ENCODE peak calls at places on chromosomes 3 and 15, in ten cellular contexts. One of them, this sample, is unnamed.

GRCh38 chr3:149342413-149343340 is 9.2 kb upstream of the TM4SF18 start:
- DNase-seq in cardiac fibroblast: peak
- DNase-seq in glutamatergic neuron: no peak
- DNase-seq in upper lobe of right lung: no peak
- DNase-seq in uterus: no peak
- DNase-seq in fibroblast of villous mesenchyme: peak
- DNase-seq in H1: no peak
- DNase-seq in kidney epithelial cell: peak
- DNase-seq in AG04450: peak
- DNase-seq in HFF-Myc: no peak
- DNase-seq in this sample: no peak

GRCh38 chr15:38017721-38018120 is 83.3 kb downstream of the TMCO5A start:
- DNase-seq in AG04450: no peak
- DNase-seq in H1: no peak
- DNase-seq in glutamatergic neuron: no peak
- DNase-seq in fibroblast of villous mesenchyme: no peak
- DNase-seq in upper lobe of right lung: peak
- DNase-seq in cardiac fibroblast: no peak
- DNase-seq in uterus: no peak
- DNase-seq in HFF-Myc: no peak
- DNase-seq in kidney epithelial cell: no peak
- DNase-seq in this sample: no peak

GRCh38 chr3:187919018-187919417 is 173.8 kb upstream of the BCL6 start:
- DNase-seq in cardiac fibroblast: no peak
- DNase-seq in AG04450: no peak
- DNase-seq in glutamatergic neuron: no peak
- DNase-seq in H1: no peak
- DNase-seq in fibroblast of villous mesenchyme: no peak
- DNase-seq in upper lobe of right lung: no peak
- DNase-seq in HFF-Myc: no peak
- DNase-seq in uterus: no peak
- DNase-seq in kidney epithelial cell: no peak
- DNase-seq in this sample: no peak

GRCh38 chr3:51708216-51708845 is 1.5 kb downstream of the GRM2 start:
- DNase-seq in uterus: no peak
- DNase-seq in H1: no peak
- DNase-seq in cardiac fibroblast: no peak
- DNase-seq in kidney epithelial cell: no peak
- DNase-seq in glutamatergic neuron: no peak
- DNase-seq in fibroblast of villous mesenchyme: no peak
- DNase-seq in HFF-Myc: no peak
- DNase-seq in AG04450: no peak
- DNase-seq in upper lobe of right lung: peak
- DNase-seq in this sample: peak

GRCh38 chr3:191246628-191247027 is 47.6 kb downstream of the OSTN start:
- DNase-seq in kidney epithelial cell: peak
- DNase-seq in fibroblast of villous mesenchyme: peak
- DNase-seq in HFF-Myc: no peak
- DNase-seq in AG04450: no peak
- DNase-seq in uterus: no peak
- DNase-seq in upper lobe of right lung: no peak
- DNase-seq in glutamatergic neuron: no peak
- DNase-seq in H1: no peak
- DNase-seq in cardiac fibroblast: peak
- DNase-seq in this sample: no peak

GRCh38 chr15:25053000-25053815 is 98.4 kb downstream of the SNRPN start:
- DNase-seq in cardiac fibroblast: no peak
- DNase-seq in H1: no peak
- DNase-seq in HFF-Myc: no peak
- DNase-seq in glutamatergic neuron: no peak
- DNase-seq in uterus: no peak
- DNase-seq in fibroblast of villous mesenchyme: no peak
- DNase-seq in AG04450: no peak
- DNase-seq in upper lobe of right lung: peak
- DNase-seq in kidney epithelial cell: no peak
- DNase-seq in this sample: no peak

GRCh38 chr3:5784656-5785055 is 597.1 kb downstream of the EDEM1 start:
- DNase-seq in kidney epithelial cell: no peak
- DNase-seq in fibroblast of villous mesenchyme: no peak
- DNase-seq in uterus: no peak
- DNase-seq in AG04450: no peak
- DNase-seq in upper lobe of right lung: no peak
- DNase-seq in glutamatergic neuron: no peak
- DNase-seq in cardiac fibroblast: no peak
- DNase-seq in H1: no peak
- DNase-seq in HFF-Myc: no peak
- DNase-seq in this sample: no peak

GRCh38 chr15:47788685-47789084 is 71.4 kb downstream of the SEMA6D start:
- DNase-seq in upper lobe of right lung: no peak
- DNase-seq in fibroblast of villous mesenchyme: peak
- DNase-seq in AG04450: no peak
- DNase-seq in uterus: no peak
- DNase-seq in glutamatergic neuron: no peak
- DNase-seq in H1: no peak
- DNase-seq in kidney epithelial cell: no peak
- DNase-seq in cardiac fibroblast: no peak
- DNase-seq in HFF-Myc: no peak
- DNase-seq in this sample: no peak

GRCh38 chr3:106343841-106344240 is 475.0 kb upstream of the CBLB start:
- DNase-seq in uterus: no peak
- DNase-seq in kidney epithelial cell: no peak
- DNase-seq in fibroblast of villous mesenchyme: no peak
- DNase-seq in glutamatergic neuron: no peak
- DNase-seq in H1: no peak
- DNase-seq in HFF-Myc: no peak
- DNase-seq in AG04450: no peak
- DNase-seq in cardiac fibroblast: no peak
- DNase-seq in upper lobe of right lung: no peak
- DNase-seq in this sample: no peak

GRCh38 chr3:132432639-132433038 is 15.3 kb downstream of the DNAJC13 start:
- DNase-seq in AG04450: peak
- DNase-seq in H1: no peak
- DNase-seq in cardiac fibroblast: peak
- DNase-seq in fibroblast of villous mesenchyme: peak
- DNase-seq in upper lobe of right lung: no peak
- DNase-seq in glutamatergic neuron: no peak
- DNase-seq in uterus: no peak
- DNase-seq in HFF-Myc: peak
- DNase-seq in kidney epithelial cell: peak
- DNase-seq in this sample: no peak

GRCh38 chr3:49602877-49603411 is 48.7 kb downstream of the BSN start:
- DNase-seq in uterus: no peak
- DNase-seq in cardiac fibroblast: no peak
- DNase-seq in glutamatergic neuron: no peak
- DNase-seq in AG04450: no peak
- DNase-seq in H1: no peak
- DNase-seq in HFF-Myc: no peak
- DNase-seq in fibroblast of villous mesenchyme: no peak
- DNase-seq in upper lobe of right lung: no peak
- DNase-seq in kidney epithelial cell: no peak
- DNase-seq in this sample: no peak

GRCh38 chr15:101795455-101795854 is 7.9 kb upstream of the OR4F6 start:
- DNase-seq in HFF-Myc: peak
- DNase-seq in fibroblast of villous mesenchyme: peak
- DNase-seq in kidney epithelial cell: no peak
- DNase-seq in H1: no peak
- DNase-seq in uterus: no peak
- DNase-seq in cardiac fibroblast: peak
- DNase-seq in glutamatergic neuron: no peak
- DNase-seq in upper lobe of right lung: no peak
- DNase-seq in AG04450: peak
- DNase-seq in this sample: no peak

GRCh38 chr3:43287514-43287913 is 1.2 kb downstream of the SNRK start:
- DNase-seq in glutamatergic neuron: no peak
- DNase-seq in upper lobe of right lung: no peak
- DNase-seq in HFF-Myc: no peak
- DNase-seq in H1: no peak
- DNase-seq in uterus: no peak
- DNase-seq in kidney epithelial cell: no peak
- DNase-seq in fibroblast of villous mesenchyme: peak
- DNase-seq in cardiac fibroblast: peak
- DNase-seq in AG04450: no peak
- DNase-seq in this sample: no peak

GRCh38 chr3:41900265-41900664 is 61.6 kb downstream of the ULK4 start:
- DNase-seq in glutamatergic neuron: no peak
- DNase-seq in fibroblast of villous mesenchyme: no peak
- DNase-seq in kidney epithelial cell: peak
- DNase-seq in uterus: no peak
- DNase-seq in AG04450: no peak
- DNase-seq in H1: no peak
- DNase-seq in upper lobe of right lung: no peak
- DNase-seq in cardiac fibroblast: peak
- DNase-seq in HFF-Myc: no peak
- DNase-seq in this sample: no peak

GRCh38 chr15:90838066-90838465 is 30.3 kb upstream of the FURIN start:
- DNase-seq in glutamatergic neuron: no peak
- DNase-seq in fibroblast of villous mesenchyme: no peak
- DNase-seq in AG04450: no peak
- DNase-seq in uterus: no peak
- DNase-seq in kidney epithelial cell: no peak
- DNase-seq in H1: no peak
- DNase-seq in HFF-Myc: no peak
- DNase-seq in cardiac fibroblast: no peak
- DNase-seq in upper lobe of right lung: no peak
- DNase-seq in this sample: no peak

GRCh38 chr3:150070271-150070670 is 99.6 kb upstream of the PFN2 start:
- DNase-seq in H1: no peak
- DNase-seq in upper lobe of right lung: no peak
- DNase-seq in AG04450: no peak
- DNase-seq in glutamatergic neuron: no peak
- DNase-seq in cardiac fibroblast: no peak
- DNase-seq in HFF-Myc: no peak
- DNase-seq in kidney epithelial cell: no peak
- DNase-seq in fibroblast of villous mesenchyme: no peak
- DNase-seq in uterus: no peak
- DNase-seq in this sample: no peak

GRCh38 chr3:88986834-88987233 is 120.6 kb upstream of the EPHA3 start:
- DNase-seq in kidney epithelial cell: peak
- DNase-seq in cardiac fibroblast: peak
- DNase-seq in AG04450: peak
- DNase-seq in upper lobe of right lung: no peak
- DNase-seq in HFF-Myc: peak
- DNase-seq in uterus: no peak
- DNase-seq in fibroblast of villous mesenchyme: peak
- DNase-seq in glutamatergic neuron: no peak
- DNase-seq in H1: no peak
- DNase-seq in this sample: no peak

GRCh38 chr3:155991847-155992246 is 121.4 kb downstream of the GMPS start:
- DNase-seq in H1: no peak
- DNase-seq in glutamatergic neuron: no peak
- DNase-seq in cardiac fibroblast: no peak
- DNase-seq in kidney epithelial cell: no peak
- DNase-seq in fibroblast of villous mesenchyme: no peak
- DNase-seq in uterus: no peak
- DNase-seq in HFF-Myc: no peak
- DNase-seq in AG04450: no peak
- DNase-seq in upper lobe of right lung: no peak
- DNase-seq in this sample: no peak

GRCh38 chr3:155991291-155991690 is 120.8 kb downstream of the GMPS start:
- DNase-seq in glutamatergic neuron: no peak
- DNase-seq in kidney epithelial cell: no peak
- DNase-seq in upper lobe of right lung: no peak
- DNase-seq in fibroblast of villous mesenchyme: no peak
- DNase-seq in AG04450: no peak
- DNase-seq in cardiac fibroblast: no peak
- DNase-seq in uterus: no peak
- DNase-seq in HFF-Myc: no peak
- DNase-seq in H1: no peak
- DNase-seq in this sample: no peak

GRCh38 chr3:155995525-155996370 is 124.6 kb upstream of the KCNAB1 start:
- DNase-seq in upper lobe of right lung: no peak
- DNase-seq in H1: no peak
- DNase-seq in glutamatergic neuron: no peak
- DNase-seq in kidney epithelial cell: no peak
- DNase-seq in fibroblast of villous mesenchyme: peak
- DNase-seq in AG04450: peak
- DNase-seq in HFF-Myc: peak
- DNase-seq in cardiac fibroblast: peak
- DNase-seq in uterus: no peak
- DNase-seq in this sample: peak
- TF ChIP-seq CTCF in upper lobe of right lung: peak
- TF ChIP-seq CTCF in H1: peak
- TF ChIP-seq CTCF in glutamatergic neuron: peak
- TF ChIP-seq CTCF in kidney epithelial cell: peak
- TF ChIP-seq CTCF in fibroblast of villous mesenchyme: peak
- TF ChIP-seq CTCF in AG04450: peak
- TF ChIP-seq CTCF in HFF-Myc: peak
- TF ChIP-seq CTCF in cardiac fibroblast: peak
- TF ChIP-seq CTCF in uterus: peak
- TF ChIP-seq CTCF in this sample: peak

GRCh38 chr3:167837430-167837829 is 101.9 kb downstream of the SERPINI1 start:
- DNase-seq in glutamatergic neuron: no peak
- DNase-seq in kidney epithelial cell: no peak
- DNase-seq in upper lobe of right lung: no peak
- DNase-seq in H1: no peak
- DNase-seq in uterus: no peak
- DNase-seq in HFF-Myc: no peak
- DNase-seq in fibroblast of villous mesenchyme: peak
- DNase-seq in cardiac fibroblast: no peak
- DNase-seq in AG04450: no peak
- DNase-seq in this sample: no peak
- TF ChIP-seq CTCF in glutamatergic neuron: no peak
- TF ChIP-seq CTCF in kidney epithelial cell: no peak
- TF ChIP-seq CTCF in upper lobe of right lung: peak
- TF ChIP-seq CTCF in H1: no peak
- TF ChIP-seq CTCF in uterus: no peak
- TF ChIP-seq CTCF in HFF-Myc: no peak
- TF ChIP-seq CTCF in fibroblast of villous mesenchyme: no peak
- TF ChIP-seq CTCF in cardiac fibroblast: no peak
- TF ChIP-seq CTCF in AG04450: peak
- TF ChIP-seq CTCF in this sample: no peak

GRCh38 chr15:40258544-40258943 is 19.7 kb downstream of the PAK6 start:
- DNase-seq in fibroblast of villous mesenchyme: no peak
- DNase-seq in uterus: no peak
- DNase-seq in AG04450: no peak
- DNase-seq in glutamatergic neuron: no peak
- DNase-seq in cardiac fibroblast: no peak
- DNase-seq in upper lobe of right lung: no peak
- DNase-seq in HFF-Myc: no peak
- DNase-seq in kidney epithelial cell: no peak
- DNase-seq in H1: no peak
- DNase-seq in this sample: no peak
- TF ChIP-seq CTCF in fibroblast of villous mesenchyme: no peak
- TF ChIP-seq CTCF in uterus: no peak
- TF ChIP-seq CTCF in AG04450: no peak
- TF ChIP-seq CTCF in glutamatergic neuron: no peak
- TF ChIP-seq CTCF in cardiac fibroblast: no peak
- TF ChIP-seq CTCF in upper lobe of right lung: no peak
- TF ChIP-seq CTCF in HFF-Myc: no peak
- TF ChIP-seq CTCF in kidney epithelial cell: no peak
- TF ChIP-seq CTCF in H1: no peak
- TF ChIP-seq CTCF in this sample: no peak

DNA sequence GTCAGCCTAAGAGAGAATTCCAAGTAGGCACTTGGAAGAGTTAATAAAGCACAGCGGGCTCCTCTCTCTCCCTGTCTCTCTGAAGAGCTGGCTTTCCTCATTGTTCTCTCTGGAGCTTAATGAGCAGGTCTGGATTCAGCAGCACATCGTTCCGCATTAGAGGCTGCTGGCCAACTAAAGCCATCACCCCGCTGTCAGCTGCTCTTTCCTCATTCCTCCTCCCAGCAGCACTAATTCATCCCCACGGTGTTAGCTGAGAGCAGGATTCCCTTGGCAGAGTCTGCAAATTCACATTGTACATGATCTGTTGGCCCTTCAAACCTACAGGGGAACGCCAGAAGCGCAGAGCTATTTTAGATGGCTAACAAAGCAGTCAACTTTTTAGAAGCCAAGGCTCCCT is 44.2 kb downstream of the SGO1 start:
- DNase-seq in kidney epithelial cell: no peak
- DNase-seq in fibroblast of villous mesenchyme: peak
- DNase-seq in uterus: peak
- DNase-seq in HFF-Myc: no peak
- DNase-seq in AG04450: no peak
- DNase-seq in glutamatergic neuron: peak
- DNase-seq in upper lobe of right lung: no peak
- DNase-seq in cardiac fibroblast: peak
- DNase-seq in H1: no peak
- DNase-seq in this sample: no peak
- TF ChIP-seq CTCF in kidney epithelial cell: no peak
- TF ChIP-seq CTCF in fibroblast of villous mesenchyme: no peak
- TF ChIP-seq CTCF in uterus: no peak
- TF ChIP-seq CTCF in HFF-Myc: no peak
- TF ChIP-seq CTCF in AG04450: no peak
- TF ChIP-seq CTCF in glutamatergic neuron: no peak
- TF ChIP-seq CTCF in upper lobe of right lung: no peak
- TF ChIP-seq CTCF in cardiac fibroblast: no peak
- TF ChIP-seq CTCF in H1: no peak
- TF ChIP-seq CTCF in this sample: no peak

This sample was measured in D721Med.